ENCODE peak calls at places on chromosomes 3 and 15, in ten cellular contexts. T is Peyer's patch, D is transverse colon, E is HCT116, M is ovary, N is breast epithelium, G is uterus, C is HepG2, U is sigmoid colon, Z is IMR-90. P is an unnamed sample. For H3K36me3, the result is how much of the 10 kb centered on the place peaks cover.

GRCh38 chr3:120497318-120497717 is 46.5 kb upstream of the FSTL1 start:
- DNase-seq in T (no peak), D (no peak), E (no peak), M (no peak), N (no peak), G (no peak), C (no peak), U (no peak), Z (peak), P (no peak)

GRCh38 chr3:195068481-195069080 is 202.4 kb downstream of the XXYLT1 start:
- DNase-seq in T (peak), D (peak), E (no peak), M (no peak), N (peak), G (no peak), C (no peak), U (no peak), Z (no peak), P (no peak)

GRCh38 chr15:41001524-41001923 is 48.3 kb downstream of the CHAC1 start:
- DNase-seq in T (peak), D (peak), E (no peak), M (no peak), N (no peak), G (no peak), C (no peak), U (no peak), Z (no peak), P (no peak)

GRCh38 chr3:29171583-29171990 is 109.3 kb upstream of the RBMS3 start:
- DNase-seq in T (no peak), D (no peak), E (no peak), M (no peak), N (no peak), G (no peak), C (no peak), U (no peak), Z (peak), P (no peak)

GRCh38 chr15:27538325-27538724 is 560.8 kb downstream of the OCA2 start:
- DNase-seq in T (no peak), D (no peak), E (no peak), M (no peak), N (no peak), G (no peak), C (no peak), U (no peak), Z (no peak), P (no peak)

GRCh38 chr15:98743177-98743576 is 94.8 kb downstream of the IGF1R start:
- DNase-seq in T (no peak), D (no peak), E (no peak), M (no peak), N (no peak), G (no peak), C (no peak), U (no peak), Z (no peak), P (no peak)

GRCh38 chr3:57397175-57398026 is 104.9 kb upstream of the ASB14 start:
- DNase-seq in T (peak), D (peak), E (peak), M (no peak), N (peak), G (peak), C (peak), U (no peak), Z (peak), P (peak)

GRCh38 chr15:56241374-56242085 is 2.1 kb downstream of the RFX7 start:
- DNase-seq in T (no peak), D (no peak), E (no peak), M (no peak), N (no peak), G (no peak), C (no peak), U (no peak), Z (peak), P (no peak)

GRCh38 chr3:134367869-134368750 is 6.1 kb downstream of the AMOTL2 start:
- DNase-seq in T (no peak), D (no peak), E (no peak), M (no peak), N (peak), G (no peak), C (no peak), U (peak), Z (no peak), P (no peak)

GRCh38 chr3:82627733-82628132 is 866.3 kb upstream of the GBE1 start:
- DNase-seq in T (no peak), D (no peak), E (no peak), M (no peak), N (no peak), G (no peak), C (no peak), U (no peak), Z (no peak), P (no peak)

GRCh38 chr3:113157408-113157980 is 53.9 kb upstream of the BOC start:
- DNase-seq in T (no peak), D (no peak), E (no peak), M (no peak), N (no peak), G (peak), C (no peak), U (peak), Z (no peak), P (no peak)

GRCh38 chr15:36361351-36361870 is 218.0 kb upstream of the CDIN1 start:
- DNase-seq in T (no peak), D (no peak), E (no peak), M (no peak), N (no peak), G (no peak), C (no peak), U (no peak), Z (peak), P (no peak)

GRCh38 chr3:183534249-183534648 is 21.3 kb downstream of the KLHL6 start:
- DNase-seq in T (no peak), D (no peak), E (no peak), M (no peak), N (no peak), G (no peak), C (no peak), U (no peak), Z (peak), P (no peak)

GRCh38 chr3:160616721-160617120 is 51.4 kb upstream of the KPNA4 start:
- DNase-seq in T (no peak), D (no peak), E (no peak), M (no peak), N (no peak), G (no peak), C (no peak), U (no peak), Z (peak), P (no peak)

GRCh38 chr15:60496853-60497252 is 17.9 kb upstream of the ICE2 start:
- DNase-seq in T (no peak), D (no peak), E (no peak), M (no peak), N (no peak), G (no peak), C (no peak), U (no peak), Z (no peak), P (no peak)

GRCh38 chr15:96346409-96346808 is 15.9 kb downstream of the NR2F2 start:
- DNase-seq in T (no peak), D (no peak), E (no peak), M (no peak), N (no peak), G (no peak), C (no peak), U (no peak), Z (no peak), P (no peak)

GRCh38 chr15:74618841-74619596 is 3.4 kb downstream of the CLK3 start:
- DNase-seq in T (no peak), D (no peak), E (no peak), M (no peak), N (no peak), G (no peak), C (peak), U (no peak), Z (no peak), P (no peak)
- H3K36me3 ChIP-seq in T (under half), D (under half), E (under half), M (under half), N (under half), G (under half), C (under half), U (under half), Z (under half), P (under half)

DNA sequence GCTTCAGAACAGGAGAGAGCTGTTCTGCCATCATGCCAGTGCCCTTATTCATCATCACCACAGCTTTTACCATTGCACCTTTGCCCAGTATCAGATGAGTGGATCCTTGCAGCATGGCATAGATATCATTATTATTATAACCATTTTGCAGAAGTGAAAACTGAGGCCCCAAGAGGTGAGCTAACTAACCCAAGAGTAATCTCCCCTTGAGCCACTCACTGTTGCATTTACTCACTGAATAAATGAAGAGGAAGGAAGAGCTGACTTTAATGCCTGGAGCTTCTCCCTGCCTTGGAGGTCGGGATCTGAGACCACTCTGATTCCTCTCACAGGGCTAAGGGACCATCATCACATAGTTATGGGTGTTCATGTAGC is 32.0 kb downstream of the HRH1 start:
- DNase-seq in T (no peak), D (no peak), E (no peak), M (no peak), N (no peak), G (no peak), C (no peak), U (no peak), Z (no peak), P (no peak)
- TF ChIP-seq POLR2A in T (no peak), D (no peak), E (no peak), M (no peak), N (no peak), G (no peak), C (no peak), U (no peak), Z (no peak), P (no peak)

DNA sequence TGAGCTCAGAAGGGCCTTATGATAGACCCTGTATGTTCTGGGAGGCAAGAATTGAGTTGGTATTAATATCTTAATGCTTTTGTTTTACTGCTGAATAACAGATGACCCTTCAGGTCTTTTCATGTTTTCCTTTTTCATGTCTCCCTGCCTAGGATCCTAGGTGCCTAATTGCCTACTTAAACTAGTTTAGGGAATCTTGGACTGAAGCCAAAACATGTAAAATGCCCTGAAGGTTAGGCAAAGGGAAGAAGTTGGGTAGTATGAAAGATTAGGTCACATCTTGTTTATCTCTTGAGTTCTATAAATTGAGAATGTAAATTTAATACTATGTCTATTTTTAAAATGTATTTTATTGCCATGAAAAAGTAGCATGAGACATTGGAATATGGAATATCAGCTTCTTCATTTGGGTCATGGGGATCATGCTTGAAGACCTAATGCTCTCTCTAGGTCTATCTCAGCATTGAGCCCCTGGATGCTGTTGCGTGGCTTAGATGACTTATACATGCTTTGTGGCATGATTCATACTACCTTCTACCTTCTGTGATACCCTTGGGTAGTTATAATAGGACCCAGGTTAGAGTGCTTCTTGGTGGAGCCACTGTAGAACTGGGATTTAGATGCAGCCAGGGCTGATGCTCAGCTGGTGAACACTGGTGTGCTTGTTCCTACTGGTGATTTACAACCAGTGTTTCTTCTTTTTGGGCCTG is 26.4 kb downstream of the RBM6 start:
- DNase-seq in T (no peak), D (no peak), E (no peak), M (no peak), N (no peak), G (no peak), C (no peak), U (no peak), Z (no peak), P (no peak)
- H3K27ac ChIP-seq in T (no peak), D (no peak), E (no peak), M (no peak), N (no peak), G (no peak), C (no peak), U (no peak), Z (no peak), P (no peak)

GRCh38 chr15:57589276-57590073 is 2.2 kb upstream of the MYZAP start:
- DNase-seq in T (no peak), D (no peak), E (no peak), M (no peak), N (no peak), G (no peak), C (no peak), U (no peak), Z (no peak), P (no peak)
- H3K36me3 ChIP-seq in T (under half), D (under half), E (under half), M (under half), N (under half), G (under half), C (under half), U (under half), Z (under half), P (under half)

DNA sequence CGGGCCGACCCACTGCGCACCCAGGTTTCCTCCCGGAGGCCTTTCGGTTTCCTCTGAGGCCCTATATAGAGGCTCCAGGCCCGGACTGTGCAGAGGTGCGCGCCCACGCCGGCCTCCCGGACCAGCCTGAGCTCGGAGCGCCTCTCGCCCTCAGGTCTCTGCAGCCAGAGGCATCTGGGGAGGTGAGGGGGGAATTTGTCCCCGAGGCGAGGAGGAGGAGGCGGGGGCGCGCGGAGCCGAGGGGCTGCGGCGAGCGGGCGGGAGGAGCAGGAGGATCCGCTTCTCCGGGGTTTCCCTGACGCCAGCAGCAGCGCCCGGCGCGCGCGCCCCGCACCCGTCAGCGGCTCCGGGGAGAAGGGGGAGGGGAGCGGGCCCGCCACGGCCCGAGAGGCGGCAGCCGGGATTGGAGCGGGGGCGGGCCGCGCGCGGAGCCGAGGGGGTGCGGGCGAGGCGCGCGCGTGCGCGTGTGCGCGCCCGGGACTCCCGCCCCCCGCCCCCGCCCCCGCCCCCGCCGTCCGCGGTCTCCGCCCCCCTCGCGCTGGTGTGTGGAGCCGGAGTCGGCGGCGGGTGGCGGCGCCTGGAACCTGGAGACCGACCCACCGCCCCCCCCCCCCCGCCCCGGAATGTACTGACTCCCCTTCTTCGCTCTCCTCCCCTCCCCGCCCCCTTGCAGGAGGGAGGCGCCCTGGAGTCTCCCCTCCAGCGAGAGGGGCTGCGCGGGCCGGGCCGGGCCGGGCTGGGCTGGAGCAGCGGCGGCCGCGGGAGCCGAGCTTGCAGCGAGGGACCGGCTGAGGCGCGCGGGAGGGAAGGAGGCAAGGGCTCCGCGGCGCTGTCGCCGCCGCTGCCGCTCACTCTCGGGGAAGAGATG is at the start of gene NEO1:
- DNase-seq in T (peak), D (peak), E (peak), M (peak), N (peak), G (peak), C (peak), U (peak), Z (peak), P (peak)
- TF ChIP-seq POLR2A in T (peak), D (peak), E (peak), M (peak), N (no peak), G (no peak), C (peak), U (peak), Z (no peak), P (peak)

DNA sequence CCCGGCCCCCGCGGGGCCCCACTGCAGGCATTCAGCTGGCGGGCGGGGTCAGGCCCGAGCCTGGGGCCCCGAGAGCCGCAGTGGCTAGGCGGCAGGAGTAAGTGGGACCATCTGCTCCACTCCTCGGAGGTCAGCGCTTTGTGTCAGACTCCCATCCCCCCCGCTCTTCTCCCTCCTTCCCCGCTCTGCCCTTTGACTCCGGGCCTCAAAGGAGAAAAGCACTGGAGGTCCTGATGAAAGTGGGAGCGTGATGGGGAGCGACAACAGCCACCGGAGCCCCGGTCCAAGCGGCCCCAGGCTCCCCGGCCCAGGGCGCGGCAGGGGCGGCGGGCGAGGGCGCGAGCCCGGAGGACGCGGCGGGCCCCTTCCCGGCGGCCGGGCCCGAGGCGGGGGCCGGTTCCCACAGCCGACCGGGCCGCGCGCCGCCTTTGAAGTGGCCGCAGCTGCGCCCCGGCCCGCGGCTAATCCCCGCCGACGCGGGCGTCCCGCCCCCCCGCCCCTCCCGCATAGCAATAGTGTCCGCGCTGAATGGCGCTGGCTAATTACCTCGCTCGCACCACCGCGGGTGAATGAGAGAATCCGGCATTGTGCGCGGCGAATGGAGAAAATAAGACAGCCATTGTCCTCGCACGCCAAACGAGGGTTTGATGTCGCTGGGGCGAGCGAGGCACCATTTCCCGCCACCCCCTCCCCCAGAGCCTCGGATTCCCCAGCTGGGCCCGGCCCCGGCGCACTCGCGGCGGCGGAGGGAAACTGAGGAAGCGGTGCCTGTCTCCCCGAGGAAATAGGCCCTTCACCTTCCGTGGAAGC is 22.4 kb downstream of the IGDCC3 start:
- DNase-seq in T (no peak), D (no peak), E (no peak), M (no peak), N (no peak), G (no peak), C (peak), U (no peak), Z (no peak), P (no peak)
- H3K27ac ChIP-seq in T (no peak), D (no peak), E (no peak), M (no peak), N (no peak), G (no peak), C (peak), U (no peak), Z (no peak), P (no peak)

GRCh38 chr3:12907296-12907695 is 65.9 kb upstream of the RPL32 start:
- DNase-seq in T (no peak), D (no peak), E (no peak), M (no peak), N (no peak), G (no peak), C (no peak), U (no peak), Z (no peak), P (no peak)

GRCh38 chr3:12908859-12909258 is 67.5 kb upstream of the RPL32 start:
- DNase-seq in T (no peak), D (no peak), E (no peak), M (no peak), N (no peak), G (no peak), C (no peak), U (no peak), Z (no peak), P (no peak)

GRCh38 chr3:12907729-12908128 is 66.4 kb upstream of the RPL32 start:
- DNase-seq in T (no peak), D (no peak), E (no peak), M (no peak), N (no peak), G (no peak), C (no peak), U (no peak), Z (no peak), P (no peak)

GRCh38 chr3:12906916-12907290 is 65.5 kb upstream of the RPL32 start:
- DNase-seq in T (no peak), D (no peak), E (no peak), M (no peak), N (no peak), G (no peak), C (no peak), U (no peak), Z (no peak), P (no peak)

GRCh38 chr3:12908136-12908730 is 66.9 kb upstream of the RPL32 start:
- DNase-seq in T (no peak), D (no peak), E (no peak), M (no peak), N (no peak), G (no peak), C (no peak), U (no peak), Z (no peak), P (no peak)
- H3K36me3 ChIP-seq in T (under half), D (under half), E (under half), M (under half), N (under half), G (under half), C (half or more), U (half or more), Z (half or more), P (under half)

P was measured in body of pancreas.